ENCODE peak calls at places on chromosomes 2 and 18, in ten cellular contexts. X, J, O, I, E, V, B, H, R and N are unnamed samples.

GRCh38 chr2:11833601-11834000 is 87.2 kb downstream of the LPIN1 start:
- DNase-seq in X (no peak), J (no peak), O (no peak), I (no peak), E (no peak), V (no peak), B (no peak), H (no peak), R (no peak), N (no peak)

GRCh38 chr18:57446322-57446721 is 11.1 kb downstream of the ONECUT2 start:
- DNase-seq in X (no peak), J (no peak), O (no peak), I (no peak), E (no peak), V (peak; percentile 75), B (peak; percentile 39), H (no peak), R (no peak), N (peak; percentile 52)

GRCh38 chr2:96533292-96534073 is 3.1 kb upstream of the ARID5A start:
- DNase-seq in X (no peak), J (peak; percentile 87), O (no peak), I (peak; percentile 51), E (no peak), V (no peak), B (peak; percentile 83), H (peak; percentile 82), R (no peak), N (no peak)

GRCh38 chr2:37896319-37896718 is 28.8 kb upstream of the RMDN2 start:
- DNase-seq in X (no peak), J (no peak), O (no peak), I (no peak), E (no peak), V (peak; percentile 28), B (no peak), H (no peak), R (no peak), N (peak; percentile 26)

GRCh38 chr18:26738706-26739105 is 126.8 kb downstream of the AQP4 start:
- DNase-seq in X (no peak), J (no peak), O (no peak), I (no peak), E (no peak), V (no peak), B (no peak), H (no peak), R (no peak), N (no peak)

GRCh38 chr2:76415821-76416220 is 705.1 kb upstream of the GCFC2 start:
- DNase-seq in X (no peak), J (no peak), O (no peak), I (no peak), E (no peak), V (no peak), B (no peak), H (no peak), R (no peak), N (no peak)

GRCh38 chr18:26746284-26747130 is 119.0 kb downstream of the AQP4 start:
- DNase-seq in X (no peak), J (no peak), O (no peak), I (no peak), E (no peak), V (no peak), B (no peak), H (no peak), R (no peak), N (no peak)

GRCh38 chr2:240596491-240596931 is 10.0 kb downstream of the CAPN10 start:
- DNase-seq in X (no peak), J (peak; percentile 31), O (no peak), I (peak; percentile 68), E (no peak), V (no peak), B (no peak), H (peak; percentile 43), R (no peak), N (no peak)

GRCh38 chr2:46645681-46646162 is 166.4 kb downstream of the TMEM247 start:
- DNase-seq in X (peak; percentile 65), J (no peak), O (no peak), I (peak; percentile 55), E (no peak), V (no peak), B (peak; percentile 68), H (no peak), R (no peak), N (no peak)

GRCh38 chr2:77479895-77480294 is 42.3 kb downstream of the LRRTM4 start:
- DNase-seq in X (no peak), J (no peak), O (no peak), I (no peak), E (no peak), V (no peak), B (no peak), H (no peak), R (no peak), N (no peak)

GRCh38 chr2:231294116-231294515 is 95.7 kb downstream of the ARMC9 start:
- DNase-seq in X (no peak), J (no peak), O (no peak), I (peak; percentile 24), E (no peak), V (no peak), B (no peak), H (no peak), R (no peak), N (no peak)

GRCh38 chr2:84493494-84493893 is 22.8 kb upstream of the DNAH6 start:
- DNase-seq in X (peak; percentile 13), J (no peak), O (no peak), I (no peak), E (no peak), V (peak; percentile 19), B (no peak), H (no peak), R (no peak), N (no peak)

GRCh38 chr2:204900487-204900886 is 355.2 kb downstream of the PARD3B start:
- DNase-seq in X (peak; percentile 37), J (no peak), O (no peak), I (no peak), E (no peak), V (no peak), B (no peak), H (no peak), R (no peak), N (no peak)

GRCh38 chr2:48347712-48348111 is 182.2 kb upstream of the STON1 start:
- DNase-seq in X (no peak), J (no peak), O (peak; percentile 34), I (no peak), E (no peak), V (no peak), B (no peak), H (no peak), R (no peak), N (no peak)
- H3K36me3 ChIP-seq in X (no peaks in the 10 kb centered on the region), J (no peaks in the 10 kb centered on the region), O (peaks cover 11% of the 10 kb centered on the region), I (no peaks in the 10 kb centered on the region), E (peaks cover 2% of the 10 kb centered on the region), V (peaks cover 14% of the 10 kb centered on the region), B (peaks cover 39% of the 10 kb centered on the region), H (peaks cover 35% of the 10 kb centered on the region), R (peaks cover 20% of the 10 kb centered on the region), N (peaks cover 3% of the 10 kb centered on the region)

GRCh38 chr2:177256695-177257094 is 7.8 kb downstream of the NFE2L2 start:
- DNase-seq in X (no peak), J (no peak), O (no peak), I (no peak), E (no peak), V (no peak), B (no peak), H (no peak), R (no peak), N (no peak)
- H3K36me3 ChIP-seq in X (no peaks in the 10 kb centered on the region), J (no peaks in the 10 kb centered on the region), O (no peaks in the 10 kb centered on the region), I (no peaks in the 10 kb centered on the region), E (no peaks in the 10 kb centered on the region), V (no peaks in the 10 kb centered on the region), B (peaks cover 76% of the 10 kb centered on the region), H (no peaks in the 10 kb centered on the region), R (no peaks in the 10 kb centered on the region), N (no peaks in the 10 kb centered on the region)

GRCh38 chr18:22167471-22168151 is 1.8 kb upstream of the GATA6 start:
- DNase-seq in X (peak; percentile 63), J (no peak), O (no peak), I (peak; percentile 60), E (no peak), V (peak; percentile 65), B (no peak), H (no peak), R (no peak), N (peak; percentile 67)
- H3K36me3 ChIP-seq in X (no peaks in the 10 kb centered on the region), J (peaks cover 11% of the 10 kb centered on the region), O (no peaks in the 10 kb centered on the region), I (no peaks in the 10 kb centered on the region), E (no peaks in the 10 kb centered on the region), V (no peaks in the 10 kb centered on the region), B (no peaks in the 10 kb centered on the region), H (peaks cover 5% of the 10 kb centered on the region), R (no peaks in the 10 kb centered on the region), N (no peaks in the 10 kb centered on the region)

GRCh38 chr2:26782876-26783704 is 2.8 kb upstream of the CENPA start:
- DNase-seq in X (no peak), J (no peak), O (no peak), I (no peak), E (no peak), V (no peak), B (no peak), H (no peak), R (no peak), N (peak; percentile 81)

GRCh38 chr2:26776195-26776594 is 9.7 kb upstream of the CENPA start:
- DNase-seq in X (no peak), J (no peak), O (no peak), I (no peak), E (no peak), V (no peak), B (no peak), H (no peak), R (no peak), N (no peak)

GRCh38 chr2:26778076-26778475 is 7.8 kb upstream of the CENPA start:
- DNase-seq in X (no peak), J (no peak), O (no peak), I (no peak), E (no peak), V (no peak), B (no peak), H (no peak), R (no peak), N (no peak)

GRCh38 chr2:26780203-26780760 is 5.6 kb upstream of the CENPA start:
- DNase-seq in X (no peak), J (no peak), O (no peak), I (no peak), E (no peak), V (no peak), B (no peak), H (no peak), R (no peak), N (no peak)

DNA sequence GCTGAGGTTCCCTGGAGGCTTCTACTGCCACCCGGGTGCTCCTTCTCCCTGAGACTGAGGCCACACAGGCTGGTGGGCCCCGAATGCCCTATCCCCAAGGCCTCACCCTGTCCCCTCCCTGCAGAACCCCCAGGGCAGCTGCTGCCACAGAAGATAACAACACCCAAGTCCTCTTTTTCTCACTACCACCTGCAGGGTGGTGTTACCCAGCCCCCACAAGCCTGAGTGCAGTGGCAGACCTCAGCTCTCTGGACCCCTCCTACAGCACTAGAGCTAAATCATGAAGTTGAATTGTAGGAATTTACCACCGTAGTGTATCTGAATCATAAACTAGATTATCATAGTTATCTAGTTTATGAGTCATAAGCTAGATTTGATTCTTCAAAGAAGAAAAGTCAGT is 7.3 kb upstream of the CENPA start:
- DNase-seq in X (no peak), J (no peak), O (no peak), I (no peak), E (no peak), V (no peak), B (no peak), H (no peak), R (no peak), N (no peak)
- H3K36me3 ChIP-seq in X (no peaks in the 10 kb centered on the region), J (peaks cover 48% of the 10 kb centered on the region), O (peaks cover 12% of the 10 kb centered on the region), I (peaks cover 29% of the 10 kb centered on the region), E (peaks cover 4% of the 10 kb centered on the region), V (no peaks in the 10 kb centered on the region), B (peaks cover 31% of the 10 kb centered on the region), H (peaks cover 65% of the 10 kb centered on the region), R (peaks cover 49% of the 10 kb centered on the region), N (peaks cover 32% of the 10 kb centered on the region)

GRCh38 chr2:216192931-216193330 is 83.8 kb downstream of the XRCC5 start:
- DNase-seq in X (no peak), J (no peak), O (no peak), I (no peak), E (no peak), V (no peak), B (no peak), H (no peak), R (no peak), N (no peak)
- H3K36me3 ChIP-seq in X (peaks cover 4% of the 10 kb centered on the region), J (peaks cover 33% of the 10 kb centered on the region), O (peaks cover 3% of the 10 kb centered on the region), I (peaks cover 21% of the 10 kb centered on the region), E (peaks cover 4% of the 10 kb centered on the region), V (peaks cover 54% of the 10 kb centered on the region), B (peaks cover 61% of the 10 kb centered on the region), H (peaks cover 78% of the 10 kb centered on the region), R (peaks cover 50% of the 10 kb centered on the region), N (peaks cover 9% of the 10 kb centered on the region)